ENCODE peak calls at places on chromosomes 5 and 9, in six cellular contexts. One of them, this sample, is unnamed.

GRCh38 chr9:137578518-137579258 is at the start of gene DPH7:
- DNase-seq in activated T-cell treated with anti-CD3 and anti-CD28 coated beads, Interleukin-2, amount 50 U/mL, for 72 hours: peak
- DNase-seq in activated naive CD8-positive, alpha-beta T cell treated with anti-CD3 and anti-CD28 coated beads, Interleukin-2, amount 10 ng/mL, durations not matched to agents 7 days and 5 days: peak
- DNase-seq in pancreas: peak
- DNase-seq in posterior cingulate gyrus: peak
- DNase-seq in dorsolateral prefrontal cortex: peak
- DNase-seq in this sample: peak

GRCh38 chr9:84898188-84898587 is 228.7 kb downstream of the NTRK2 start:
- DNase-seq in activated T-cell treated with anti-CD3 and anti-CD28 coated beads, Interleukin-2, amount 50 U/mL, for 72 hours: no peak
- DNase-seq in posterior cingulate gyrus: no peak
- DNase-seq in pancreas: no peak
- DNase-seq in dorsolateral prefrontal cortex: no peak
- DNase-seq in activated naive CD8-positive, alpha-beta T cell treated with anti-CD3 and anti-CD28 coated beads, Interleukin-2, amount 10 ng/mL, durations not matched to agents 7 days and 5 days: no peak
- DNase-seq in this sample: no peak

GRCh38 chr5:54063817-54064216 is 246.6 kb downstream of the ARL15 start:
- DNase-seq in posterior cingulate gyrus: no peak
- DNase-seq in activated T-cell treated with anti-CD3 and anti-CD28 coated beads, Interleukin-2, amount 50 U/mL, for 72 hours: no peak
- DNase-seq in activated naive CD8-positive, alpha-beta T cell treated with anti-CD3 and anti-CD28 coated beads, Interleukin-2, amount 10 ng/mL, durations not matched to agents 7 days and 5 days: no peak
- DNase-seq in pancreas: no peak
- DNase-seq in dorsolateral prefrontal cortex: no peak
- DNase-seq in this sample: no peak

GRCh38 chr9:130364619-130365322 is 80.0 kb upstream of the ASS1 start:
- DNase-seq in posterior cingulate gyrus: no peak
- DNase-seq in activated naive CD8-positive, alpha-beta T cell treated with anti-CD3 and anti-CD28 coated beads, Interleukin-2, amount 10 ng/mL, durations not matched to agents 7 days and 5 days: no peak
- DNase-seq in dorsolateral prefrontal cortex: no peak
- DNase-seq in activated T-cell treated with anti-CD3 and anti-CD28 coated beads, Interleukin-2, amount 50 U/mL, for 72 hours: no peak
- DNase-seq in pancreas: no peak
- DNase-seq in this sample: no peak

GRCh38 chr9:131318211-131318610 is 28.7 kb downstream of the PLPP7 start:
- DNase-seq in dorsolateral prefrontal cortex: no peak
- DNase-seq in activated naive CD8-positive, alpha-beta T cell treated with anti-CD3 and anti-CD28 coated beads, Interleukin-2, amount 10 ng/mL, durations not matched to agents 7 days and 5 days: no peak
- DNase-seq in posterior cingulate gyrus: peak
- DNase-seq in activated T-cell treated with anti-CD3 and anti-CD28 coated beads, Interleukin-2, amount 50 U/mL, for 72 hours: no peak
- DNase-seq in pancreas: no peak
- DNase-seq in this sample: no peak

GRCh38 chr9:27679338-27679737 is 106.1 kb upstream of the C9orf72 start:
- DNase-seq in dorsolateral prefrontal cortex: no peak
- DNase-seq in posterior cingulate gyrus: no peak
- DNase-seq in activated T-cell treated with anti-CD3 and anti-CD28 coated beads, Interleukin-2, amount 50 U/mL, for 72 hours: no peak
- DNase-seq in activated naive CD8-positive, alpha-beta T cell treated with anti-CD3 and anti-CD28 coated beads, Interleukin-2, amount 10 ng/mL, durations not matched to agents 7 days and 5 days: no peak
- DNase-seq in pancreas: no peak
- DNase-seq in this sample: no peak

GRCh38 chr9:121201045-121201737 is 478 bp downstream of the RAB14 start:
- DNase-seq in activated T-cell treated with anti-CD3 and anti-CD28 coated beads, Interleukin-2, amount 50 U/mL, for 72 hours: peak
- DNase-seq in posterior cingulate gyrus: peak
- DNase-seq in activated naive CD8-positive, alpha-beta T cell treated with anti-CD3 and anti-CD28 coated beads, Interleukin-2, amount 10 ng/mL, durations not matched to agents 7 days and 5 days: peak
- DNase-seq in dorsolateral prefrontal cortex: no peak
- DNase-seq in pancreas: no peak
- DNase-seq in this sample: peak

GRCh38 chr9:93968451-93969327 is 13.5 kb upstream of the BARX1 start:
- DNase-seq in activated T-cell treated with anti-CD3 and anti-CD28 coated beads, Interleukin-2, amount 50 U/mL, for 72 hours: no peak
- DNase-seq in activated naive CD8-positive, alpha-beta T cell treated with anti-CD3 and anti-CD28 coated beads, Interleukin-2, amount 10 ng/mL, durations not matched to agents 7 days and 5 days: no peak
- DNase-seq in dorsolateral prefrontal cortex: no peak
- DNase-seq in posterior cingulate gyrus: no peak
- DNase-seq in pancreas: no peak
- DNase-seq in this sample: no peak

GRCh38 chr5:6773342-6774035 is 60.3 kb downstream of the TENT4A start:
- DNase-seq in posterior cingulate gyrus: peak
- DNase-seq in activated T-cell treated with anti-CD3 and anti-CD28 coated beads, Interleukin-2, amount 50 U/mL, for 72 hours: no peak
- DNase-seq in activated naive CD8-positive, alpha-beta T cell treated with anti-CD3 and anti-CD28 coated beads, Interleukin-2, amount 10 ng/mL, durations not matched to agents 7 days and 5 days: no peak
- DNase-seq in dorsolateral prefrontal cortex: no peak
- DNase-seq in pancreas: no peak
- DNase-seq in this sample: no peak

GRCh38 chr5:10310073-10310779 is 2.5 kb upstream of the CMBL start:
- DNase-seq in pancreas: peak
- DNase-seq in activated T-cell treated with anti-CD3 and anti-CD28 coated beads, Interleukin-2, amount 50 U/mL, for 72 hours: no peak
- DNase-seq in activated naive CD8-positive, alpha-beta T cell treated with anti-CD3 and anti-CD28 coated beads, Interleukin-2, amount 10 ng/mL, durations not matched to agents 7 days and 5 days: no peak
- DNase-seq in dorsolateral prefrontal cortex: no peak
- DNase-seq in posterior cingulate gyrus: no peak
- DNase-seq in this sample: no peak

GRCh38 chr5:52282647-52283046 is 505.1 kb upstream of the ITGA1 start:
- DNase-seq in pancreas: no peak
- DNase-seq in activated naive CD8-positive, alpha-beta T cell treated with anti-CD3 and anti-CD28 coated beads, Interleukin-2, amount 10 ng/mL, durations not matched to agents 7 days and 5 days: no peak
- DNase-seq in posterior cingulate gyrus: no peak
- DNase-seq in dorsolateral prefrontal cortex: no peak
- DNase-seq in activated T-cell treated with anti-CD3 and anti-CD28 coated beads, Interleukin-2, amount 50 U/mL, for 72 hours: no peak
- DNase-seq in this sample: no peak

GRCh38 chr9:34687631-34688030 is 3.4 kb downstream of the CCL19 start:
- DNase-seq in pancreas: no peak
- DNase-seq in posterior cingulate gyrus: no peak
- DNase-seq in dorsolateral prefrontal cortex: no peak
- DNase-seq in activated T-cell treated with anti-CD3 and anti-CD28 coated beads, Interleukin-2, amount 50 U/mL, for 72 hours: no peak
- DNase-seq in activated naive CD8-positive, alpha-beta T cell treated with anti-CD3 and anti-CD28 coated beads, Interleukin-2, amount 10 ng/mL, durations not matched to agents 7 days and 5 days: no peak
- DNase-seq in this sample: no peak

GRCh38 chr5:158889007-158889406 is 210.7 kb downstream of the EBF1 start:
- DNase-seq in dorsolateral prefrontal cortex: no peak
- DNase-seq in activated naive CD8-positive, alpha-beta T cell treated with anti-CD3 and anti-CD28 coated beads, Interleukin-2, amount 10 ng/mL, durations not matched to agents 7 days and 5 days: no peak
- DNase-seq in posterior cingulate gyrus: no peak
- DNase-seq in pancreas: no peak
- DNase-seq in activated T-cell treated with anti-CD3 and anti-CD28 coated beads, Interleukin-2, amount 50 U/mL, for 72 hours: no peak
- DNase-seq in this sample: no peak

GRCh38 chr9:27248702-27249101 is 48.2 kb downstream of the EQTN start:
- DNase-seq in activated T-cell treated with anti-CD3 and anti-CD28 coated beads, Interleukin-2, amount 50 U/mL, for 72 hours: no peak
- DNase-seq in posterior cingulate gyrus: no peak
- DNase-seq in dorsolateral prefrontal cortex: no peak
- DNase-seq in activated naive CD8-positive, alpha-beta T cell treated with anti-CD3 and anti-CD28 coated beads, Interleukin-2, amount 10 ng/mL, durations not matched to agents 7 days and 5 days: no peak
- DNase-seq in pancreas: no peak
- DNase-seq in this sample: no peak

GRCh38 chr5:58201922-58202648 is 257.8 kb downstream of the PLK2 start:
- DNase-seq in dorsolateral prefrontal cortex: no peak
- DNase-seq in activated T-cell treated with anti-CD3 and anti-CD28 coated beads, Interleukin-2, amount 50 U/mL, for 72 hours: no peak
- DNase-seq in activated naive CD8-positive, alpha-beta T cell treated with anti-CD3 and anti-CD28 coated beads, Interleukin-2, amount 10 ng/mL, durations not matched to agents 7 days and 5 days: no peak
- DNase-seq in pancreas: no peak
- DNase-seq in posterior cingulate gyrus: no peak
- DNase-seq in this sample: no peak

GRCh38 chr9:127497656-127498290 is 46.5 kb downstream of the LRSAM1 start:
- DNase-seq in posterior cingulate gyrus: peak
- DNase-seq in pancreas: no peak
- DNase-seq in activated T-cell treated with anti-CD3 and anti-CD28 coated beads, Interleukin-2, amount 50 U/mL, for 72 hours: no peak
- DNase-seq in dorsolateral prefrontal cortex: no peak
- DNase-seq in activated naive CD8-positive, alpha-beta T cell treated with anti-CD3 and anti-CD28 coated beads, Interleukin-2, amount 10 ng/mL, durations not matched to agents 7 days and 5 days: no peak
- DNase-seq in this sample: no peak

GRCh38 chr5:177374211-177374610 is 10.0 kb upstream of the SLC34A1 start:
- DNase-seq in pancreas: no peak
- DNase-seq in activated naive CD8-positive, alpha-beta T cell treated with anti-CD3 and anti-CD28 coated beads, Interleukin-2, amount 10 ng/mL, durations not matched to agents 7 days and 5 days: no peak
- DNase-seq in dorsolateral prefrontal cortex: no peak
- DNase-seq in activated T-cell treated with anti-CD3 and anti-CD28 coated beads, Interleukin-2, amount 50 U/mL, for 72 hours: no peak
- DNase-seq in posterior cingulate gyrus: no peak
- DNase-seq in this sample: no peak

GRCh38 chr5:94181940-94182339 is 436.5 kb downstream of the KIAA0825 start:
- DNase-seq in activated T-cell treated with anti-CD3 and anti-CD28 coated beads, Interleukin-2, amount 50 U/mL, for 72 hours: no peak
- DNase-seq in dorsolateral prefrontal cortex: no peak
- DNase-seq in posterior cingulate gyrus: no peak
- DNase-seq in activated naive CD8-positive, alpha-beta T cell treated with anti-CD3 and anti-CD28 coated beads, Interleukin-2, amount 10 ng/mL, durations not matched to agents 7 days and 5 days: no peak
- DNase-seq in pancreas: no peak
- DNase-seq in this sample: no peak

GRCh38 chr9:136061405-136061804 is 33.7 kb downstream of the NACC2 start:
- DNase-seq in pancreas: no peak
- DNase-seq in activated naive CD8-positive, alpha-beta T cell treated with anti-CD3 and anti-CD28 coated beads, Interleukin-2, amount 10 ng/mL, durations not matched to agents 7 days and 5 days: no peak
- DNase-seq in posterior cingulate gyrus: peak
- DNase-seq in dorsolateral prefrontal cortex: no peak
- DNase-seq in activated T-cell treated with anti-CD3 and anti-CD28 coated beads, Interleukin-2, amount 50 U/mL, for 72 hours: no peak
- DNase-seq in this sample: no peak

GRCh38 chr5:74476197-74477081 is 164.1 kb downstream of the ENC1 start:
- DNase-seq in activated naive CD8-positive, alpha-beta T cell treated with anti-CD3 and anti-CD28 coated beads, Interleukin-2, amount 10 ng/mL, durations not matched to agents 7 days and 5 days: no peak
- DNase-seq in posterior cingulate gyrus: no peak
- DNase-seq in activated T-cell treated with anti-CD3 and anti-CD28 coated beads, Interleukin-2, amount 50 U/mL, for 72 hours: no peak
- DNase-seq in dorsolateral prefrontal cortex: no peak
- DNase-seq in pancreas: no peak
- DNase-seq in this sample: no peak

GRCh38 chr5:155735388-155735787 is 591.6 kb upstream of the SGCD start:
- DNase-seq in posterior cingulate gyrus: no peak
- DNase-seq in pancreas: no peak
- DNase-seq in dorsolateral prefrontal cortex: no peak
- DNase-seq in activated T-cell treated with anti-CD3 and anti-CD28 coated beads, Interleukin-2, amount 50 U/mL, for 72 hours: no peak
- DNase-seq in activated naive CD8-positive, alpha-beta T cell treated with anti-CD3 and anti-CD28 coated beads, Interleukin-2, amount 10 ng/mL, durations not matched to agents 7 days and 5 days: no peak
- DNase-seq in this sample: no peak

GRCh38 chr5:10546186-10546585 is 17.7 kb upstream of the ANKRD33B start:
- DNase-seq in dorsolateral prefrontal cortex: no peak
- DNase-seq in pancreas: no peak
- DNase-seq in activated naive CD8-positive, alpha-beta T cell treated with anti-CD3 and anti-CD28 coated beads, Interleukin-2, amount 10 ng/mL, durations not matched to agents 7 days and 5 days: no peak
- DNase-seq in activated T-cell treated with anti-CD3 and anti-CD28 coated beads, Interleukin-2, amount 50 U/mL, for 72 hours: no peak
- DNase-seq in posterior cingulate gyrus: peak
- DNase-seq in this sample: no peak

GRCh38 chr9:98575379-98576346 is 133.1 kb downstream of the GABBR2 start:
- DNase-seq in activated T-cell treated with anti-CD3 and anti-CD28 coated beads, Interleukin-2, amount 50 U/mL, for 72 hours: peak
- DNase-seq in pancreas: no peak
- DNase-seq in dorsolateral prefrontal cortex: no peak
- DNase-seq in activated naive CD8-positive, alpha-beta T cell treated with anti-CD3 and anti-CD28 coated beads, Interleukin-2, amount 10 ng/mL, durations not matched to agents 7 days and 5 days: peak
- DNase-seq in posterior cingulate gyrus: peak
- DNase-seq in this sample: peak

GRCh38 chr5:39755986-39756385 is 331.2 kb upstream of the DAB2 start:
- DNase-seq in activated T-cell treated with anti-CD3 and anti-CD28 coated beads, Interleukin-2, amount 50 U/mL, for 72 hours: no peak
- DNase-seq in posterior cingulate gyrus: no peak
- DNase-seq in activated naive CD8-positive, alpha-beta T cell treated with anti-CD3 and anti-CD28 coated beads, Interleukin-2, amount 10 ng/mL, durations not matched to agents 7 days and 5 days: no peak
- DNase-seq in dorsolateral prefrontal cortex: no peak
- DNase-seq in pancreas: peak
- DNase-seq in this sample: no peak

GRCh38 chr5:112002368-112002767 is 245.4 kb upstream of the NREP start:
- DNase-seq in activated naive CD8-positive, alpha-beta T cell treated with anti-CD3 and anti-CD28 coated beads, Interleukin-2, amount 10 ng/mL, durations not matched to agents 7 days and 5 days: no peak
- DNase-seq in posterior cingulate gyrus: no peak
- DNase-seq in activated T-cell treated with anti-CD3 and anti-CD28 coated beads, Interleukin-2, amount 50 U/mL, for 72 hours: no peak
- DNase-seq in pancreas: no peak
- DNase-seq in dorsolateral prefrontal cortex: no peak
- DNase-seq in this sample: no peak

GRCh38 chr5:1270426-1270825 is 24.4 kb downstream of the TERT start:
- DNase-seq in activated T-cell treated with anti-CD3 and anti-CD28 coated beads, Interleukin-2, amount 50 U/mL, for 72 hours: no peak
- DNase-seq in posterior cingulate gyrus: no peak
- DNase-seq in pancreas: no peak
- DNase-seq in activated naive CD8-positive, alpha-beta T cell treated with anti-CD3 and anti-CD28 coated beads, Interleukin-2, amount 10 ng/mL, durations not matched to agents 7 days and 5 days: no peak
- DNase-seq in dorsolateral prefrontal cortex: no peak
- DNase-seq in this sample: no peak

GRCh38 chr9:93967020-93967803 is 12.1 kb upstream of the BARX1 start:
- DNase-seq in pancreas: no peak
- DNase-seq in dorsolateral prefrontal cortex: no peak
- DNase-seq in posterior cingulate gyrus: peak
- DNase-seq in activated naive CD8-positive, alpha-beta T cell treated with anti-CD3 and anti-CD28 coated beads, Interleukin-2, amount 10 ng/mL, durations not matched to agents 7 days and 5 days: no peak
- DNase-seq in activated T-cell treated with anti-CD3 and anti-CD28 coated beads, Interleukin-2, amount 50 U/mL, for 72 hours: no peak
- DNase-seq in this sample: no peak

GRCh38 chr5:173308226-173308625 is 20.0 kb downstream of the STC2 start:
- DNase-seq in dorsolateral prefrontal cortex: no peak
- DNase-seq in pancreas: no peak
- DNase-seq in activated naive CD8-positive, alpha-beta T cell treated with anti-CD3 and anti-CD28 coated beads, Interleukin-2, amount 10 ng/mL, durations not matched to agents 7 days and 5 days: no peak
- DNase-seq in posterior cingulate gyrus: no peak
- DNase-seq in activated T-cell treated with anti-CD3 and anti-CD28 coated beads, Interleukin-2, amount 50 U/mL, for 72 hours: no peak
- DNase-seq in this sample: no peak

GRCh38 chr9:7042124-7042523 is 284.4 kb downstream of the KDM4C start:
- DNase-seq in activated T-cell treated with anti-CD3 and anti-CD28 coated beads, Interleukin-2, amount 50 U/mL, for 72 hours: no peak
- DNase-seq in activated naive CD8-positive, alpha-beta T cell treated with anti-CD3 and anti-CD28 coated beads, Interleukin-2, amount 10 ng/mL, durations not matched to agents 7 days and 5 days: no peak
- DNase-seq in posterior cingulate gyrus: no peak
- DNase-seq in dorsolateral prefrontal cortex: no peak
- DNase-seq in pancreas: no peak
- DNase-seq in this sample: no peak

GRCh38 chr9:70569070-70569772 is 154.8 kb upstream of the KLF9 start:
- DNase-seq in activated T-cell treated with anti-CD3 and anti-CD28 coated beads, Interleukin-2, amount 50 U/mL, for 72 hours: no peak
- DNase-seq in dorsolateral prefrontal cortex: no peak
- DNase-seq in activated naive CD8-positive, alpha-beta T cell treated with anti-CD3 and anti-CD28 coated beads, Interleukin-2, amount 10 ng/mL, durations not matched to agents 7 days and 5 days: no peak
- DNase-seq in pancreas: no peak
- DNase-seq in posterior cingulate gyrus: no peak
- DNase-seq in this sample: no peak

GRCh38 chr5:71014186-71014585 is 11.0 kb downstream of the NAIP start:
- DNase-seq in dorsolateral prefrontal cortex: no peak
- DNase-seq in activated T-cell treated with anti-CD3 and anti-CD28 coated beads, Interleukin-2, amount 50 U/mL, for 72 hours: no peak
- DNase-seq in posterior cingulate gyrus: peak
- DNase-seq in pancreas: no peak
- DNase-seq in activated naive CD8-positive, alpha-beta T cell treated with anti-CD3 and anti-CD28 coated beads, Interleukin-2, amount 10 ng/mL, durations not matched to agents 7 days and 5 days: no peak
- DNase-seq in this sample: no peak

GRCh38 chr5:83368317-83368716 is 103.2 kb upstream of the VCAN start:
- DNase-seq in activated T-cell treated with anti-CD3 and anti-CD28 coated beads, Interleukin-2, amount 50 U/mL, for 72 hours: no peak
- DNase-seq in pancreas: no peak
- DNase-seq in posterior cingulate gyrus: no peak
- DNase-seq in activated naive CD8-positive, alpha-beta T cell treated with anti-CD3 and anti-CD28 coated beads, Interleukin-2, amount 10 ng/mL, durations not matched to agents 7 days and 5 days: no peak
- DNase-seq in dorsolateral prefrontal cortex: no peak
- DNase-seq in this sample: no peak

GRCh38 chr5:2866622-2867372 is 115.3 kb upstream of the IRX2 start:
- DNase-seq in pancreas: no peak
- DNase-seq in posterior cingulate gyrus: no peak
- DNase-seq in activated T-cell treated with anti-CD3 and anti-CD28 coated beads, Interleukin-2, amount 50 U/mL, for 72 hours: no peak
- DNase-seq in dorsolateral prefrontal cortex: no peak
- DNase-seq in activated naive CD8-positive, alpha-beta T cell treated with anti-CD3 and anti-CD28 coated beads, Interleukin-2, amount 10 ng/mL, durations not matched to agents 7 days and 5 days: no peak
- DNase-seq in this sample: no peak

GRCh38 chr5:65070026-65070425 is 301.3 kb downstream of the CWC27 start:
- DNase-seq in dorsolateral prefrontal cortex: no peak
- DNase-seq in activated naive CD8-positive, alpha-beta T cell treated with anti-CD3 and anti-CD28 coated beads, Interleukin-2, amount 10 ng/mL, durations not matched to agents 7 days and 5 days: no peak
- DNase-seq in pancreas: no peak
- DNase-seq in posterior cingulate gyrus: no peak
- DNase-seq in activated T-cell treated with anti-CD3 and anti-CD28 coated beads, Interleukin-2, amount 50 U/mL, for 72 hours: no peak
- DNase-seq in this sample: no peak

GRCh38 chr5:134738963-134739661 is 764 bp downstream of the CAMLG start:
- DNase-seq in posterior cingulate gyrus: no peak
- DNase-seq in dorsolateral prefrontal cortex: no peak
- DNase-seq in activated naive CD8-positive, alpha-beta T cell treated with anti-CD3 and anti-CD28 coated beads, Interleukin-2, amount 10 ng/mL, durations not matched to agents 7 days and 5 days: peak
- DNase-seq in activated T-cell treated with anti-CD3 and anti-CD28 coated beads, Interleukin-2, amount 50 U/mL, for 72 hours: peak
- DNase-seq in pancreas: peak
- DNase-seq in this sample: no peak

GRCh38 chr9:93670208-93671029 is 94.0 kb downstream of the PHF2 start:
- DNase-seq in dorsolateral prefrontal cortex: no peak
- DNase-seq in activated T-cell treated with anti-CD3 and anti-CD28 coated beads, Interleukin-2, amount 50 U/mL, for 72 hours: peak
- DNase-seq in activated naive CD8-positive, alpha-beta T cell treated with anti-CD3 and anti-CD28 coated beads, Interleukin-2, amount 10 ng/mL, durations not matched to agents 7 days and 5 days: peak
- DNase-seq in pancreas: peak
- DNase-seq in posterior cingulate gyrus: peak
- DNase-seq in this sample: no peak

GRCh38 chr5:2178071-2178477 is 295.3 kb upstream of the IRX4 start:
- DNase-seq in activated T-cell treated with anti-CD3 and anti-CD28 coated beads, Interleukin-2, amount 50 U/mL, for 72 hours: no peak
- DNase-seq in pancreas: no peak
- DNase-seq in activated naive CD8-positive, alpha-beta T cell treated with anti-CD3 and anti-CD28 coated beads, Interleukin-2, amount 10 ng/mL, durations not matched to agents 7 days and 5 days: no peak
- DNase-seq in dorsolateral prefrontal cortex: no peak
- DNase-seq in posterior cingulate gyrus: no peak
- DNase-seq in this sample: no peak